ENCODE peak calls at places on chromosomes 16 and 17, in six cellular contexts. I is HS-5, T is HT1080, J is GM04503, K is B cell, O is fibroblast of pulmonary artery. M is an unnamed sample.

GRCh38 chr17:29561541-29562517 is 5.0 kb downstream of the ABHD15 start:
- DNase-seq in I (no peak), T (no peak), J (no peak), K (no peak), O (no peak), M (no peak)

GRCh38 chr16:49472598-49472997 is 99.0 kb downstream of the C16orf78 start:
- DNase-seq in I (no peak), T (no peak), J (no peak), K (no peak), O (no peak), M (no peak)

GRCh38 chr16:56332464-56333079 is 92.8 kb downstream of the AMFR start:
- DNase-seq in I (no peak), T (peak), J (no peak), K (no peak), O (peak), M (no peak)

GRCh38 chr16:22369221-22369811 is 5.1 kb downstream of the CDR2 start:
- DNase-seq in I (no peak), T (peak), J (no peak), K (no peak), O (peak), M (no peak)

GRCh38 chr17:57691939-57692338 is 53.2 kb downstream of the CCDC182 start:
- DNase-seq in I (no peak), T (no peak), J (no peak), K (no peak), O (no peak), M (no peak)

GRCh38 chr16:79764415-79765149 is 164.0 kb upstream of the MAF start:
- DNase-seq in I (no peak), T (no peak), J (no peak), K (no peak), O (no peak), M (no peak)

GRCh38 chr17:58386708-58387107 is 30.6 kb downstream of the RNF43 start:
- DNase-seq in I (no peak), T (no peak), J (no peak), K (no peak), O (no peak), M (no peak)

GRCh38 chr16:71911121-71911520 is 15.8 kb downstream of the IST1 start:
- DNase-seq in I (no peak), T (no peak), J (no peak), K (no peak), O (no peak), M (no peak)

GRCh38 chr17:73064084-73064938 is 28.2 kb downstream of the SLC39A11 start:
- DNase-seq in I (no peak), T (no peak), J (no peak), K (no peak), O (no peak), M (no peak)

GRCh38 chr16:85104821-85105391 is 7.4 kb downstream of the CIBAR2 start:
- DNase-seq in I (no peak), T (no peak), J (no peak), K (peak), O (no peak), M (no peak)

GRCh38 chr17:81230043-81230820 is 7.5 kb upstream of the CEP131 start:
- DNase-seq in I (no peak), T (no peak), J (no peak), K (no peak), O (no peak), M (no peak)

GRCh38 chr17:81391268-81391963 is 3.8 kb upstream of the BAHCC1 start:
- DNase-seq in I (no peak), T (no peak), J (no peak), K (no peak), O (no peak), M (no peak)

GRCh38 chr17:55609737-55610201 is 98.5 kb upstream of the SMIM36 start:
- DNase-seq in I (no peak), T (no peak), J (no peak), K (no peak), O (peak), M (no peak)

GRCh38 chr17:58630883-58631522 is 60.8 kb downstream of the TEX14 start:
- DNase-seq in I (no peak), T (no peak), J (no peak), K (no peak), O (no peak), M (no peak)

GRCh38 chr16:56614549-56614991 is 6.2 kb downstream of the MT2A start:
- DNase-seq in I (peak), T (peak), J (no peak), K (no peak), O (peak), M (peak)

GRCh38 chr17:52546990-52547389 is 388.5 kb upstream of the CA10 start:
- DNase-seq in I (no peak), T (no peak), J (no peak), K (no peak), O (no peak), M (no peak)

GRCh38 chr16:76976101-76976500 is 214.9 kb upstream of the MON1B start:
- DNase-seq in I (no peak), T (no peak), J (no peak), K (no peak), O (no peak), M (no peak)

GRCh38 chr17:38730526-38731379 is 612 bp downstream of the CISD3 start:
- DNase-seq in I (no peak), T (peak), J (no peak), K (no peak), O (peak), M (no peak)

GRCh38 chr17:14604920-14605599 is 304.2 kb downstream of the HS3ST3B1 start:
- DNase-seq in I (no peak), T (no peak), J (no peak), K (peak), O (no peak), M (no peak)

GRCh38 chr16:17417740-17418139 is 53.0 kb downstream of the XYLT1 start:
- DNase-seq in I (no peak), T (no peak), J (no peak), K (no peak), O (no peak), M (no peak)

GRCh38 chr16:67435758-67436164 is 4.8 kb downstream of the HSD11B2 start:
- DNase-seq in I (no peak), T (no peak), J (no peak), K (no peak), O (no peak), M (no peak)

GRCh38 chr17:9937164-9937835 is 32.2 kb upstream of the RCVRN start:
- DNase-seq in I (no peak), T (no peak), J (peak), K (no peak), O (no peak), M (no peak)

GRCh38 chr17:64706224-64707076 is 44.3 kb upstream of the SMURF2 start:
- DNase-seq in I (no peak), T (peak), J (no peak), K (no peak), O (peak), M (no peak)